ENCODE peak calls at places on chromosomes 11 and 22, in six cellular contexts. L is suprapubic skin, D is A549, S is spleen, R is esophagus squamous epithelium, M is Peyer's patch. N is an unnamed sample.

GRCh38 chr11:1222491-1223345 is at the start of gene MUC5B:
- DNase-seq in L (peak), D (peak), S (peak), R (no peak), M (peak), N (no peak)

GRCh38 chr11:112004389-112004788 is 20.8 kb upstream of the DLAT start:
- DNase-seq in L (no peak), D (no peak), S (no peak), R (no peak), M (peak), N (no peak)

GRCh38 chr22:43289976-43290663 is 53.1 kb downstream of the SCUBE1 start:
- DNase-seq in L (peak), D (no peak), S (no peak), R (no peak), M (peak), N (peak)

GRCh38 chr22:30307026-30307574 is 17.8 kb upstream of the CASTOR1 start:
- DNase-seq in L (no peak), D (no peak), S (no peak), R (no peak), M (no peak), N (no peak)

GRCh38 chr11:36009469-36009868 is 65.6 kb downstream of the LDLRAD3 start:
- DNase-seq in L (no peak), D (no peak), S (no peak), R (no peak), M (no peak), N (no peak)

GRCh38 chr11:2296913-2297622 is 4.7 kb downstream of the C11orf21 start:
- DNase-seq in L (peak), D (no peak), S (no peak), R (no peak), M (no peak), N (no peak)

GRCh38 chr11:1276061-1276790 is 33.2 kb downstream of the TOLLIP start:
- DNase-seq in L (no peak), D (no peak), S (peak), R (no peak), M (no peak), N (no peak)

GRCh38 chr22:49237703-49238102 is 590.0 kb downstream of the BRD1 start:
- DNase-seq in L (no peak), D (no peak), S (no peak), R (no peak), M (no peak), N (no peak)

GRCh38 chr11:70077411-70078094 is 564 bp upstream of the ANO1 start:
- DNase-seq in L (no peak), D (no peak), S (peak), R (no peak), M (no peak), N (no peak)

GRCh38 chr11:35305670-35306382 is 113.5 kb downstream of the SLC1A2 start:
- DNase-seq in L (no peak), D (peak), S (no peak), R (no peak), M (peak), N (no peak)

GRCh38 chr11:6900327-6900999 is 8.2 kb upstream of the OR2D2 start:
- DNase-seq in L (no peak), D (no peak), S (no peak), R (no peak), M (no peak), N (no peak)

GRCh38 chr11:112277937-112278336 is 17.3 kb upstream of the PLET1 start:
- DNase-seq in L (no peak), D (no peak), S (no peak), R (no peak), M (no peak), N (no peak)

GRCh38 chr11:29173660-29174062 is 843.2 kb downstream of the KCNA4 start:
- DNase-seq in L (no peak), D (peak), S (no peak), R (no peak), M (no peak), N (no peak)

GRCh38 chr11:108698844-108699642 is 34.2 kb downstream of the DDX10 start:
- DNase-seq in L (no peak), D (no peak), S (no peak), R (no peak), M (no peak), N (no peak)

GRCh38 chr11:46456676-46457432 is 65.3 kb upstream of the CHRM4 start:
- DNase-seq in L (no peak), D (no peak), S (no peak), R (no peak), M (no peak), N (no peak)

GRCh38 chr11:96486890-96487633 is 97.2 kb downstream of the JRKL start:
- DNase-seq in L (no peak), D (peak), S (no peak), R (no peak), M (no peak), N (no peak)

GRCh38 chr11:119207300-119207570 is 1.1 kb downstream of the CBL start:
- DNase-seq in L (no peak), D (no peak), S (no peak), R (no peak), M (no peak), N (no peak)

GRCh38 chr22:35578836-35579575 is 38.1 kb downstream of the MB start:
- DNase-seq in L (no peak), D (no peak), S (no peak), R (no peak), M (no peak), N (no peak)

GRCh38 chr11:86129775-86130540 is 61.1 kb upstream of the PICALM start:
- DNase-seq in L (no peak), D (no peak), S (no peak), R (no peak), M (no peak), N (no peak)
- TF ChIP-seq CTCF in L (no peak), D (no peak), S (no peak), R (no peak), M (no peak), N (no peak)

GRCh38 chr22:31637938-31638618 is 23.9 kb downstream of the PISD start:
- DNase-seq in L (no peak), D (no peak), S (peak), R (no peak), M (peak), N (peak)
- TF ChIP-seq POLR2A in L (no peak), D (no peak), S (no peak), R (no peak), M (no peak), N (no peak)

DNA sequence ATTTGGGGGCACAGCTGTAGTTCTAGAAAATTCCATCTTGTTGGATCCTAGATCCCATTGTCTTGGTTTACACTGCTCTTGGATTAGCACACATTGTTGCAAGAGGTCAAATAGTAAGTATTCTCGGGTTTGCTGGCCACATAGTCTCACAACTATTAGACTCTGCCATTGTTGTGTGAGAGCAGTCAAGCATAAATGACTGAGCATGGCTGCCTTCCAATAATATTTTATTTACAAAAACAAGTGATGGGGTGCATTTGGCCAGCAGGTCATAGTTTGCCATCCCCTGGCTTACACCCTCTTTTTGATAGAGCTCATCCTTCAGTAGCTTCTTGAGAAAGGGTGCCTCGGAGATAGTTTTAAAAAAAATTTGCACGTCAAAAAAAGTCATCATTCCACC is 77.9 kb upstream of the ALX4 start:
- DNase-seq in L (no peak), D (no peak), S (no peak), R (no peak), M (no peak), N (no peak)
- H3K27ac ChIP-seq in L (no peak), D (no peak), S (no peak), R (no peak), M (no peak), N (no peak)

GRCh38 chr11:5288912-5289525 is 12.7 kb downstream of the OR51B4 start:
- DNase-seq in L (no peak), D (no peak), S (no peak), R (no peak), M (no peak), N (no peak)

GRCh38 chr11:5293028-5293427 is 8.7 kb downstream of the OR51B4 start:
- DNase-seq in L (no peak), D (no peak), S (no peak), R (no peak), M (no peak), N (no peak)

GRCh38 chr11:5288108-5288911 is 13.4 kb downstream of the OR51B4 start:
- DNase-seq in L (no peak), D (no peak), S (no peak), R (no peak), M (no peak), N (no peak)

GRCh38 chr11:5289696-5290095 is 12.1 kb downstream of the OR51B4 start:
- DNase-seq in L (no peak), D (no peak), S (no peak), R (no peak), M (no peak), N (no peak)

DNA sequence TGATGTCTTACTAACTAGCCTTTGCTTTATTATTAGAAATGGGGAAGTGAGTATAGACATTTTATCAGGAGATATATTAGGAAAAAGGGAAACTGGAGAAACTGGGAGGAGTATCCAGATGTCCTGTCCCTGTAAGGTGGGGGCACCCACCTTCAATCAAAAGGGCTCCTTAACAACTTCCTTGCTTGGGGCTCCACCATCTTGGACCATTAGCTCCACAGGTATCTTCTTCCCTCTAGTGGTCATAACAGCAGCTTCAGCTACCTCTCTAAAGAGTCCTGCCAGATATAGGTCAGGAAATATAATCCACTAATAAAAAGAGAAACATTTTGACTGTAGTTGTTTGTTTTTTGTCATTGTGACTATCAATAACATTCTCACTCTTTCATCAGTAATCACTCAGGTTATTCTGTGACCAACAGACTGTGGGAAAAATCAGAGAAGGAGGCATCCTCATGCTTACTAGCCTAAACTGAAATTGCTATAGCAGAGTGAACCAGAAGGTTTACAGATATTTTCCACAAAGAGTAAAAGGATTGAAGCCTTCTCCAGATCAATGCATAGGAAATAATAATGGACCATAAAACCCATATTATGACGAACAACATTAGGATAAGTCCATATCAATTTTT is 10.4 kb downstream of the OR51B4 start:
- DNase-seq in L (no peak), D (peak), S (no peak), R (no peak), M (no peak), N (no peak)
- TF ChIP-seq CTCF in L (peak), D (peak), S (no peak), R (no peak), M (no peak), N (no peak)

DNA sequence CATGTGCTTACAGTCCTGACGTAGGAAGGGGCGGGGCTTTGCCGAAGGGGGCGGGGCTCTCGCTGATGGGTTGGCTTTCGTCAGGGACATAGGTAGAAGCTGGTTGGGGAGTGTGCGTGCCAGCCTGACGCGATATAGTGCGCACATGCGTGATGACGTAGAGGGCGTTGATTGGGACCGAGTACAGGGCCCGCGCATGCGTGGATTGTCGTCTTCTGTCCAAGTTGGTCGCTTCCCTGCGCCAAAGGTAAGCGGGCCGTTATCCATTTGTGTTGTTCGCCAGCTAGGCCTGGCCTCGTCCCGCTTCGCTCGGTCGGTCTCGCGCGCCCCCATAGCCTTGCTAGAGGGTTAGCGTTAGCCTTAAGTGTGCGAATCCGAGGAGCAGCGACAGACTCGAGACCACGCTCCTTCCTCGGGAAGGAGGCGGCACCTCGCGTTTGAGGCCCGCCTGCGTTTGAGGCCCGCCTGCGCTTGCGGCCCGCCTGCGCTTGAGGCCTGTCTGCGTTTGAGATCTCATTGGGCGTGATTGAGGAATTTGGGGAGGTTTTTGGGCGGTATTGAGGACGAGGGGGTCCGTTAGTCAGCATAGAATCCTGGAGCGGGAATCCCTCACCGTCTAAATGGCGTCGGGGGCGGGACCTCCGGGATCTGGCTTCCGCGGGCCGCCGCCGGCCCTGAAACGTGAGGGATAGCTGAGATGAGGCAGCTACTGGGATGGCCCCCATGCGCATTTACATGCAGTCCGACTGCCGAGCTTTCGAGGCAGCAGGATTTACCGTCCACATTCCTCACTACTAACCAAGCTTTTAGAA is at the start of gene XRCC6:
- DNase-seq in L (peak), D (peak), S (peak), R (peak), M (peak), N (peak)
- TF ChIP-seq POLR2A in L (peak), D (peak), S (no peak), R (peak), M (peak), N (peak)

DNA sequence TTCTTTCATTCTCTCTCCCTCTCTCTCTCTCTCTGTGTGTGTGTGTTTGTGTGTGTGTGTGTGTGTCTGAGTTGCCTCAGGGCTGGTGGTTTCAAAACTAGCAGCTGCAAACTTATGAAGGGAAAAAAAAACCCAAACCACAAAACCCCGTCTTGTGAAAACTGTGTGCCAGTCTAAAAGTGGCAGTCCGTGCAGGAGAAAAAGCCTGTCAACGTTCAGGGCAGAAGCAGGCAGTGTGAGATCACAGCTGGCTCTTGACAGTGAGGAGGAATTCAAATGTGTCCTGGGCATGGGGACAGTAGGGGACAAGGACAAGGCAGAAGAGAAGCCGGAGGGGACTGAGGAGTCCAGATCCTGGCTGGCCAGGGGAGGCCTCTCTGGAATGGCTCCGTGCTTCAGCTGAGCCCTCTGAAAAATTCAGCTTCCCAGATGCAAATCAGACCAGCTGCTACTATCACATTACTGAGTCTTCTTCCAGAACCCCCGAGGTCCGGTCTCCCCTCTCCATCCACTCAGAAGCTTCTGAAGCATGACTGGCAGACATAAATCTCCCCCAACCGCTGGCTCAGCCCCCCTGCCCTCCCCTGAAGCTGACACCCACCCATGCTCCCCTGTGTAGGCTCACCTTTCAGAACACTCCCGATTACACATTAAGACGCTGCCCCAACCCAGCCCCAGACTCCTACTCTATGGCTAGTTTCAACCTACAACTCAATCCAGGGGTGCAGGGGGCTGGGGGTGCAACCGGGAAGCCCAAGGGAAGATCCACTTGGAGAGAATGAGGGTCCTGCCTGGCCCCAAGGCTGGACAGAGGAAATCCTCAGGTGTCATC is 32.0 kb downstream of the FLI1 start:
- DNase-seq in L (no peak), D (no peak), S (peak), R (peak), M (peak), N (no peak)
- H3K27ac ChIP-seq in L (peak), D (no peak), S (peak), R (peak), M (peak), N (peak)

DNA sequence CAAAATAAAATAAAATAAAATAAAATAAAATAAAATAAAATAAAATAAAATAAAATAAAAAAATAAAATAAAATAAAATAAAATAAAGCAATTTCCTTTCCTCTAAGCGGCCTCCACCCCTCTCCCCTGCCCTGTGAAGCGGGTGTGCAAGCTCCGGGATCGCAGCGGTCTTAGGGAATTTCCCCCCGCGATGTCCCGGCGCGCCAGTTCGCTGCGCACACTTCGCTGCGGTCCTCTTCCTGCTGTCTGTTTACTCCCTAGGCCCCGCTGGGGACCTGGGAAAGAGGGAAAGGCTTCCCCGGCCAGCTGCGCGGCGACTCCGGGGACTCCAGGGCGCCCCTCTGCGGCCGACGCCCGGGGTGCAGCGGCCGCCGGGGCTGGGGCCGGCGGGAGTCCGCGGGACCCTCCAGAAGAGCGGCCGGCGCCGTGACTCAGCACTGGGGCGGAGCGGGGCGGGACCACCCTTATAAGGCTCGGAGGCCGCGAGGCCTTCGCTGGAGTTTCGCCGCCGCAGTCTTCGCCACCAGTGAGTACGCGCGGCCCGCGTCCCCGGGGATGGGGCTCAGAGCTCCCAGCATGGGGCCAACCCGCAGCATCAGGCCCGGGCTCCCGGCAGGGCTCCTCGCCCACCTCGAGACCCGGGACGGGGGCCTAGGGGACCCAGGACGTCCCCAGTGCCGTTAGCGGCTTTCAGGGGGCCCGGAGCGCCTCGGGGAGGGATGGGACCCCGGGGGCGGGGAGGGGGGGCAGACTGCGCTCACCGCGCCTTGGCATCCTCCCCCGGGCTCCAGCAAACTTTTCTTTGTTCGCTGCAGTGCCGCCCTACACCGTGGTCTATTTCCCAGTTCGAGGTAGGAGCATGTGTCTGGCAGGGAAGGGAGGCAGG is at the start of gene GSTP1:
- DNase-seq in L (peak), D (peak), S (peak), R (peak), M (peak), N (peak)
- TF ChIP-seq CTCF in L (peak), D (peak), S (peak), R (peak), M (peak), N (peak)

DNA sequence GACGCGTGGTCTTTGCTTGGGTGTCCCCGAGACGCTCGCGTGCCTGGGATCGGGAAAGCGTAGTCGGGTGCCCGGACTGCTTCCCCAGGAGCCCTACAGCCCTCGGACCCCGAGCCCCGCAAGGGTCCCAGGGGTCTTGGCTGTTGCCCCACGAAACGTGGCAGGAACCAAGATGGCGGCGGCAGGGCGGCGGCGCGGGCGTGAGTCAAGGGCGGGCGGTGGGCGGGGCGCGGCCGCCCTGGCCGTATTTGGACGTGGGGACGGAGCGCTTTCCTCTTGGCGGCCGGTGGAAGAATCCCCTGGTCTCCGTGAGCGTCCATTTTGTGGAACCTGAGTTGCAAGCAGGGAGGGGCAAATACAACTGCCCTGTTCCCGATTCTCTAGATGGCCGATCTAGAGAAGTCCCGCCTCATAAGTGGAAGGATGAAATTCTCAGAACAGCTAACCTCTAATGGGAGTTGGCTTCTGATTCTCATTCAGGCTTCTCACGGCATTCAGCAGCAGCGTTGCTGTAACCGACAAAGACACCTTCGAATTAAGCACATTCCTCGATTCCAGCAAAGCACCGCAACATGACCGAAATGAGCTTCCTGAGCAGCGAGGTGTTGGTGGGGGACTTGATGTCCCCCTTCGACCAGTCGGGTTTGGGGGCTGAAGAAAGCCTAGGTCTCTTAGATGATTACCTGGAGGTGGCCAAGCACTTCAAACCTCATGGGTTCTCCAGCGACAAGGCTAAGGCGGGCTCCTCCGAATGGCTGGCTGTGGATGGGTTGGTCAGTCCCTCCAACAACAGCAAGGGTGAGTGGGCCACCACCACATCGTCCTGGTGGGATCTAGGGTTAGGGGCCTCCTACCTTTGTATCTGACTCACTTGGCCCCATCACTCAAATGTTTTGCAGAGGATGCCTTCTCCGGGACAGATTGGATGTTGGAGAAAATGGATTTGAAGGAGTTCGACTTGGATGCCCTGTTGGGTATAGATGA is 804 bp downstream of the ATF4 start:
- DNase-seq in L (peak), D (peak), S (peak), R (no peak), M (peak), N (peak)
- TF ChIP-seq POLR2A in L (no peak), D (no peak), S (no peak), R (no peak), M (no peak), N (no peak)